ENCODE peak calls at places on chromosomes 7 and 10, in ten cellular contexts. P, X, H, Z, T, Y, C, A, S and N are unnamed samples.

GRCh38 chr7:158285383-158285770 is 302.2 kb downstream of the PTPRN2 start:
- DNase-seq in Z (no peak), Y (no peak), C (no peak), T (no peak), X (no peak), H (no peak), P (no peak), S (no peak), A (no peak), N (peak)

GRCh38 chr7:83751217-83751616 is 102.3 kb upstream of the SEMA3E start:
- DNase-seq in H (no peak), C (no peak), X (peak), P (no peak), Y (no peak), A (no peak), Z (no peak), S (peak), T (peak), N (no peak)

GRCh38 chr7:21020667-21021066 is 234.0 kb upstream of the SP8 start:
- DNase-seq in X (no peak), S (no peak), T (no peak), C (no peak), H (no peak), Z (no peak), P (no peak), A (no peak), Y (no peak), N (no peak)

GRCh38 chr7:1537631-1538412 is 7.3 kb downstream of the MAFK start:
- DNase-seq in Z (peak), C (no peak), P (no peak), A (no peak), H (peak), S (peak), X (peak), T (peak), Y (peak), N (no peak)

GRCh38 chr10:113126506-113127192 is 176.6 kb downstream of the TCF7L2 start:
- DNase-seq in X (peak), C (peak), A (peak), Z (peak), P (peak), S (no peak), T (peak), H (no peak), Y (peak), N (peak)

GRCh38 chr10:56537984-56538383 is 176.9 kb upstream of the ZWINT start:
- DNase-seq in Z (no peak), X (no peak), H (no peak), A (no peak), T (peak), P (no peak), Y (no peak), S (no peak), C (no peak), N (no peak)

GRCh38 chr7:27079234-27079975 is 16.4 kb downstream of the HOXA1 start:
- DNase-seq in Z (no peak), T (no peak), S (no peak), A (no peak), P (no peak), H (no peak), C (no peak), X (no peak), Y (no peak), N (no peak)

GRCh38 chr10:11337516-11337915 is 273.9 kb downstream of the USP6NL start:
- DNase-seq in A (no peak), S (no peak), C (no peak), Z (no peak), X (no peak), Y (no peak), P (no peak), T (no peak), H (no peak), N (no peak)

GRCh38 chr7:96800122-96800521 is 90.5 kb upstream of the SEM1 start:
- DNase-seq in C (no peak), P (no peak), T (no peak), X (no peak), Y (no peak), Z (no peak), H (no peak), S (no peak), A (no peak), N (no peak)

GRCh38 chr10:13614530-13615332 is 28.0 kb downstream of the PRPF18 start:
- DNase-seq in Z (no peak), C (no peak), H (no peak), Y (no peak), S (no peak), X (peak), T (peak), A (no peak), P (no peak), N (no peak)

GRCh38 chr10:63197304-63198092 is 64.4 kb downstream of the NRBF2 start:
- DNase-seq in X (peak), Z (no peak), A (no peak), P (no peak), S (no peak), H (no peak), T (peak), Y (no peak), C (no peak), N (no peak)

GRCh38 chr7:90853205-90853604 is 257.1 kb downstream of the CDK14 start:
- DNase-seq in X (no peak), Y (no peak), Z (no peak), P (no peak), T (no peak), H (no peak), A (no peak), S (no peak), C (no peak), N (no peak)

GRCh38 chr7:69349291-69349690 is 249.0 kb upstream of the AUTS2 start:
- DNase-seq in Z (no peak), H (no peak), Y (no peak), P (no peak), S (no peak), X (no peak), A (no peak), T (no peak), C (no peak), N (peak)

GRCh38 chr7:130141161-130141857 is 63.9 kb downstream of the TMEM209 start:
- DNase-seq in Z (peak), S (no peak), P (peak), H (peak), A (peak), X (peak), T (peak), C (peak), Y (peak), N (peak)

GRCh38 chr7:108570146-108570755 is 577 bp downstream of the DNAJB9 start:
- DNase-seq in S (no peak), H (peak), C (peak), A (peak), Y (peak), P (peak), X (peak), Z (peak), T (peak), N (peak)